ENCODE peak calls at places on chromosomes 6 and 20, in five cellular contexts. Z is prostate gland, I is GM10248, D is ascending aorta, O is AG04450. J is an unnamed sample.
A peak's percentile ranks its signal among the peaks of the same experiment; 100 is the strongest.

GRCh38 chr20:60632420-60633262 is 619.4 kb upstream of the CDH4 start:
- DNase-seq in Z (no peak), I (no peak), D (no peak), O (no peak), J (no peak)

GRCh38 chr6:69866351-69867074 is at the start of gene COL19A1:
- DNase-seq in Z (no peak), I (peak; percentile 43), D (no peak), O (no peak), J (no peak)

GRCh38 chr20:63499333-63499969 is 568 bp upstream of the EEF1A2 start:
- DNase-seq in Z (no peak), I (no peak), D (no peak), O (no peak), J (peak; percentile 70)

GRCh38 chr6:108621117-108621516 is 60.4 kb downstream of the FOXO3 start:
- DNase-seq in Z (no peak), I (no peak), D (peak; percentile 59), O (peak; percentile 21), J (no peak)

GRCh38 chr20:21571841-21572690 is 58.2 kb upstream of the NKX2-2 start:
- DNase-seq in Z (no peak), I (peak; percentile 34), D (no peak), O (no peak), J (no peak)

GRCh38 chr6:2449572-2449940 is 204.2 kb upstream of the GMDS start:
- DNase-seq in Z (no peak), I (no peak), D (no peak), O (no peak), J (no peak)

GRCh38 chr20:34468956-34469355 is 47.3 kb upstream of the DYNLRB1 start:
- DNase-seq in Z (no peak), I (no peak), D (no peak), O (no peak), J (no peak)

GRCh38 chr20:24004470-24004869 is 15.9 kb upstream of the GGTLC1 start:
- DNase-seq in Z (no peak), I (no peak), D (no peak), O (no peak), J (no peak)

GRCh38 chr20:15176929-15177328 is 839.5 kb upstream of the FLRT3 start:
- DNase-seq in Z (no peak), I (no peak), D (no peak), O (no peak), J (no peak)

GRCh38 chr6:79048611-79049010 is 29.4 kb downstream of the PHIP start:
- DNase-seq in Z (no peak), I (no peak), D (no peak), O (no peak), J (no peak)

GRCh38 chr6:143581835-143582480 is 70.4 kb upstream of the FUCA2 start:
- DNase-seq in Z (no peak), I (no peak), D (no peak), O (no peak), J (no peak)

GRCh38 chr6:31368461-31368860 is 11.5 kb upstream of the HLA-B start:
- DNase-seq in Z (no peak), I (no peak), D (no peak), O (no peak), J (no peak)

GRCh38 chr6:107560657-107561056 is 70.7 kb downstream of the SOBP start:
- DNase-seq in Z (no peak), I (no peak), D (no peak), O (no peak), J (no peak)

GRCh38 chr6:74366634-74367033 is 670.6 kb downstream of the CD109 start:
- DNase-seq in Z (no peak), I (no peak), D (no peak), O (no peak), J (no peak)

GRCh38 chr6:17484201-17484606 is 90.8 kb downstream of the CAP2 start:
- DNase-seq in Z (no peak), I (no peak), D (no peak), O (no peak), J (no peak)

DNA sequence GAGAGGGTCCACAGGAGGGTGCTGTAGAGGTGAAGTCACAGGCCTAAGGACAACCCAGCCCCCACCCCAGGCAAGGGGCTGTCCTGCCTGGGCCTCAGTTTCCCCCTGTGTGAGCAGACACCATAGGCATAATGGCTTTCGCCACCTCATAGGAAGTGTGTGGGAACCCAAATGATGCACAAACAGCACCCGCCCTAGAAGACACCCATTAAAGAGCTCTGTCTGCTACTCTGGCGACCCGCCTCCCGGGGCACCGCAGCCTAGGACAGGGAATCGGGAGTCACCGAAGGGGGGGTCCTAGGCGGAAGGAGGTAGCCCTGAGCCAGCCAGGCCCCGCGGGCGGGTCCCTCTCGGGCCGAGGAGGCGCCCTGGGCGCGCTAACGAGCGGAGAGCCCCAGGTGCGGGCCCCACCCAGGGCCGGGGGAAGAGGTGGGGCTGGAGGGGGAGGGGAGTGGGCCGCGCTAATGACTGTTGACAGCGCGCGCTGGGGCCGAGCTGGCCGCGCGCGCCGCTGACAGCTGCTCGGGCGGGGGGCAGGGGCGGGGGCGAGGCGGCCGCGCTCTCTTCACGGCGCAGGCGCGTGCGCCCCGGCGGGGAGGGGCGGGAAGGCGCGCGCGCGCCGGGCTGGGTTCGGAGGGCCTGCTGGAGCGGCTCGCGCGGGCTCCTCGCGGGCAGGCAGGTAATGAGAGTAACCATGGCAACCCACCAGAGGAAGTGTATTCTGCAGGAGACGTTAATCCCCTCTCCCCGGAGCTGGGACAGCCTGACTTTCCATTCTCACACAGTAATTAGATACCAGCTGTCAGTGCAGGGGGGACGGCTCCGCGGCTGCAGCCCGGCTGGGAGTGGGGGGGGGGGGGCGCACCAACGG is 48.9 kb downstream of the NOL4L start:
- DNase-seq in Z (no peak), I (peak; percentile 84), D (no peak), O (no peak), J (peak; percentile 62)
- TF ChIP-seq CTCF in Z (no peak), I (no peak), D (no peak), O (no peak), J (no peak)

GRCh38 chr6:142534484-142534883 is 232.7 kb downstream of the ADGRG6 start:
- DNase-seq in Z (no peak), I (no peak), D (no peak), O (no peak), J (no peak)

GRCh38 chr6:142543576-142543975 is 241.8 kb downstream of the ADGRG6 start:
- DNase-seq in Z (no peak), I (no peak), D (no peak), O (no peak), J (no peak)

GRCh38 chr6:142542704-142543233 is 241.0 kb downstream of the ADGRG6 start:
- DNase-seq in Z (peak; percentile 16), I (no peak), D (no peak), O (peak; percentile 48), J (peak; percentile 50)

GRCh38 chr6:142537612-142538478 is 236.0 kb downstream of the ADGRG6 start:
- DNase-seq in Z (no peak), I (no peak), D (no peak), O (no peak), J (no peak)
- TF ChIP-seq CTCF in Z (peak; percentile 43), I (peak; percentile 30), D (peak; percentile 30), O (peak; percentile 51), J (peak; percentile 34)

DNA sequence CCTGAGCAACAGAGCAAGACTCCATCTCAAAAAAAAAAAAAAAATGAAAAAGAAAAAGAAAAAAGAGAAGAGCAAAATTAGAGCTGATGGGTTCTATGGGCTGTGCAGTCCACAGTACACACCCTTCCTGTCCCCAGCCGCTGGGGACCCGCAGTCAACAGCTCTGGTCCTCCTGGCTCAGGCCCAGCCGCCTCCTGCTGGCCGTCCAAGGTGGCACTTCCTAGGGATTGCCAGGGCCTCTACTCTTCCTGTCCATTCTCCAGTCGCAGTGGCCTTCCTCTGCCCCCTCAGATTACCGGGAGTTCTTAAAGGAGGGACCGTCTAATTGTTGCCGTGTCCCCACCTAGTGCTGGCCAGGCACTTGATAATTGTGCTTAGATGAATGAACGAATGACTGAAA is 41.7 kb downstream of the TMEM242 start:
- DNase-seq in Z (no peak), I (no peak), D (no peak), O (no peak), J (no peak)
- TF ChIP-seq CTCF in Z (no peak), I (no peak), D (peak; percentile 40), O (peak; percentile 27), J (peak; percentile 18)

GRCh38 chr6:11123978-11124377 is 12.5 kb upstream of the ERVFRD-1 start:
- DNase-seq in Z (no peak), I (no peak), D (no peak), O (no peak), J (no peak)
- TF ChIP-seq CTCF in Z (no peak), I (no peak), D (no peak), O (peak; percentile 28), J (no peak)

DNA sequence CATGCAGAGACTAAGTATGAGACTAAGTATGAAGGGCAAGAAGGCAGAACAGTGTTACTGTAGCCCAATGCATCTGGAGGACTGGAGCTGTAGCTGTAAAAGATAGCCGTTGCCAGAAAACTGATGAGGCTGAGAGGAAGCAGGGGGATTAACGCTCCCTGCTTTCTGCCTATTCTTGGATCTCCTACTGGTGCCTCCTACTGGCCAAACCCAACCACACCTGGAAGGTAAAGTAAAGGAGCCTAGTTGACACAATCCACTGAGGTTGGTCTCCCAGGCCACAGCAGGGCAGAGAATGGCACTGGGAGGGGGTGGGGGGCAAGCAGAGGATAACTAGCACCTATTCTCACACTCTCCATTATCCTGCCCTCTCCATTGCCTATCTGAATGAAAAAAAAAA is 105.0 kb upstream of the MRPS10 start:
- DNase-seq in Z (no peak), I (no peak), D (no peak), O (no peak), J (no peak)
- TF ChIP-seq CTCF in Z (no peak), I (no peak), D (no peak), O (no peak), J (no peak)

DNA sequence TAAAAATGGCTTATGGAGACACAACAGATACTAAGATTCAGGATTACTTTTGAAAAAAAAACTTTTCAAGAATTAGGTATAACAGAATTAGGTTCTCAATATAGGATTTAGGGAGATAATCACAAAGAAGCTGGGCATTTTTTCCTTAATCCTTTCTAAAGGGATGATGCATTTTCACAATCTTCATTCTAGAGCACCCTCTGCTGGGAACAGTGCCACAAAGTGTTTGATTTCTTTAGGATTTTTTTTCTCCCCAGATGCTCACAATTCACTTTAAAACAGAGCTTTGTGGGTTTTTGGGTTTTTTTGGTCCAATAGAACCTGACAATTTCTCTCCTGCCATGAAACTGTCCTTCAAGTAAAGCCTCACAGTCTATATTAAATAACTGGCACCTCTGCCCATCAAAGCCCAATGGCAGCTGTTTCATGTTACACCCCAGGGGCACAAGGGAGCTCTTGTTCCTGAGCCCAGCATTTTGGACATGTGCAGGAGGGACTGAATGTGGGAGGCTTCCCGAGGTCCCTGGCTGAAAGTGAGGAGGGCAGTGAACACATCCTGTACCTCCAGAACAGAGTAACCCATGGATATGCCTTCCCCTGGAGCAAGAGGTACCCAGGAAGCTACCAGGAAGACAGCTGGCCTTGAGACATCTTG is 39.7 kb downstream of the PREP start:
- DNase-seq in Z (no peak), I (no peak), D (no peak), O (no peak), J (no peak)
- TF ChIP-seq CTCF in Z (peak; percentile 19), I (no peak), D (no peak), O (peak; percentile 58), J (no peak)

DNA sequence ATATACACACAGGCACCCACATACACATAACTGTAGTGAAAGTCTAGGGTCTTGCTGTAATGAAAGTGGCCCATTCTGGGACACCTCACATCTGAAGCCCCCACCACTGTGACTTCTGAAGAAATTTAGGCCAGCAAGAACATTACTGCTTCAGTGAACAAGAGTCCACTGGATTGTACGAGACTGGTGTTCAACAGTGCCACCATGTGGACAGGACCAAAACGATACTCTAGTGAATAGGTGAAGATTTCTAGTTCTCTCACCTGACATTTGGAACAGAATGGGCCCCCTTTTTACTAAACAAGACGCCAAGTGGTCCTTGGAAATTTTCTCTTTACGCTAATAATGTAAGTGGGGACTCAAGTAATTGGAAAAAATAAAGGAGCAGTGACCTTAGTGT is 156.9 kb downstream of the MAFB start:
- DNase-seq in Z (no peak), I (no peak), D (no peak), O (no peak), J (no peak)
- TF ChIP-seq CTCF in Z (peak; percentile 24), I (no peak), D (no peak), O (peak; percentile 16), J (no peak)

GRCh38 chr20:2387180-2387577 is 6.5 kb downstream of the TGM6 start:
- DNase-seq in Z (no peak), I (peak; percentile 60), D (no peak), O (no peak), J (no peak)
- TF ChIP-seq CTCF in Z (no peak), I (peak; percentile 40), D (no peak), O (peak; percentile 45), J (no peak)

J was measured in left lung.